ENCODE peak calls at places on chromosomes 12 and 14, in nine cellular contexts. E is GM20000, K is left lung, L is B cell, Y is endothelial cell, G is H9, U is A549, O is MM.1S, F is GM06990. H is an unnamed sample.
A peak's percentile ranks its signal among the peaks of the same experiment; 100 is the strongest.

GRCh38 chr12:110200124-110200417 is 75.9 kb downstream of the IFT81 start:
- DNase-seq in E (no peak), K (no peak), L (no peak), Y (no peak), G (no peak), U (no peak), O (no peak), F (no peak), H (no peak)

GRCh38 chr14:30669594-30669993 is 47.5 kb downstream of the SCFD1 start:
- DNase-seq in E (no peak), K (no peak), L (no peak), Y (no peak), G (no peak), U (no peak), O (no peak), F (no peak), H (no peak)

GRCh38 chr14:88228519-88229236 is 94.4 kb downstream of the KCNK10 start:
- DNase-seq in E (no peak), K (no peak), L (no peak), Y (no peak), G (no peak), U (no peak), O (no peak), F (no peak), H (peak; percentile 21)

GRCh38 chr14:30005114-30005698 is 77.6 kb upstream of the PRKD1 start:
- DNase-seq in E (no peak), K (no peak), L (no peak), Y (peak; percentile 9), G (no peak), U (peak; percentile 64), O (peak; percentile 35), F (no peak), H (no peak)

GRCh38 chr14:30790827-30791226 is 83.5 kb upstream of the COCH start:
- DNase-seq in E (no peak), K (no peak), L (no peak), Y (no peak), G (no peak), U (no peak), O (no peak), F (no peak), H (no peak)

GRCh38 chr14:50320279-50320678 is 8.2 kb downstream of the DMAC2L start:
- DNase-seq in E (peak; percentile 30), K (no peak), L (no peak), Y (no peak), G (no peak), U (no peak), O (peak; percentile 52), F (no peak), H (peak; percentile 8)

GRCh38 chr14:49882826-49883694 is 9.8 kb upstream of the ARF6 start:
- DNase-seq in E (no peak), K (no peak), L (no peak), Y (no peak), G (peak; percentile 41), U (no peak), O (no peak), F (no peak), H (no peak)

GRCh38 chr14:53537421-53538315 is 384.5 kb upstream of the DDHD1 start:
- DNase-seq in E (no peak), K (no peak), L (no peak), Y (no peak), G (no peak), U (no peak), O (no peak), F (no peak), H (no peak)

GRCh38 chr12:118145798-118146156 is 9.9 kb downstream of the PEBP1 start:
- DNase-seq in E (no peak), K (no peak), L (no peak), Y (no peak), G (no peak), U (no peak), O (no peak), F (no peak), H (no peak)
- TF ChIP-seq CTCF in E (no peak), K (no peak), L (no peak), Y (no peak), G (no peak), U (no peak), O (no peak), F (no peak), H (no peak)

GRCh38 chr12:63308701-63309100 is 157.7 kb upstream of the AVPR1A start:
- DNase-seq in E (no peak), K (no peak), L (no peak), Y (no peak), G (no peak), U (no peak), O (no peak), F (no peak), H (no peak)

GRCh38 chr12:63307849-63308248 is 156.8 kb upstream of the AVPR1A start:
- DNase-seq in E (no peak), K (no peak), L (no peak), Y (no peak), G (no peak), U (no peak), O (no peak), F (no peak), H (no peak)

GRCh38 chr12:63302941-63303536 is 152.0 kb upstream of the AVPR1A start:
- DNase-seq in E (no peak), K (no peak), L (no peak), Y (no peak), G (no peak), U (no peak), O (no peak), F (no peak), H (no peak)

GRCh38 chr12:63304844-63305243 is 153.8 kb upstream of the AVPR1A start:
- DNase-seq in E (peak; percentile 8), K (no peak), L (no peak), Y (no peak), G (no peak), U (no peak), O (no peak), F (no peak), H (no peak)

GRCh38 chr12:63306476-63306875 is 155.5 kb upstream of the AVPR1A start:
- DNase-seq in E (no peak), K (no peak), L (no peak), Y (no peak), G (no peak), U (no peak), O (no peak), F (no peak), H (no peak)
- TF ChIP-seq CTCF in E (no peak), K (no peak), L (no peak), Y (no peak), G (no peak), U (no peak), O (no peak), F (no peak), H (no peak)

GRCh38 chr12:40122842-40123241 is 17.0 kb upstream of the SLC2A13 start:
- DNase-seq in E (no peak), K (no peak), L (no peak), Y (no peak), G (no peak), U (no peak), O (no peak), F (no peak), H (no peak)
- TF ChIP-seq CTCF in E (no peak), K (no peak), L (no peak), Y (no peak), G (no peak), U (no peak), O (no peak), F (no peak), H (no peak)

DNA sequence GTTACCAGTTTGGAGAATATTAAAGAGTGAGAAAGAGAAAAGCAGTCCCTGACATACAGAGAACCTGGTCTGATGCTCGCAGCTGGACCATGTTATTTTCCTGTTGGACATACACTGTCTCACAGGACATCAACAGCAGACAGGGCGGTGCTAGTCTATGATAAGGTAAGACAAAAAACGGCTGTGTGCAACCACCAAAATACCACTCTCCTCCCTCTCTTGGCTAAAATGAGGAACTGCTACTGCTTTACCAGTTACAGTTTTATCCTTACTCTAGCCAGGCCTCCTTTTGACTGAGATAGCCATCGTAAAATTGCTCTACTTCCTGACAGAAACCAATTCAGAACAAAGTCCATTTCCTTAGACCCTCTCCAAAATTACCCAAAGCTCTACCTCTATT is 47.0 kb upstream of the ERGIC2 start:
- DNase-seq in E (peak; percentile 60), K (no peak), L (no peak), Y (no peak), G (no peak), U (peak; percentile 9), O (peak; percentile 47), F (peak; percentile 22), H (no peak)
- TF ChIP-seq CTCF in E (peak; percentile 28), K (no peak), L (peak; percentile 47), Y (peak; percentile 30), G (peak; percentile 56), U (no peak), O (peak; percentile 53), F (peak; percentile 52), H (peak; percentile 17)

DNA sequence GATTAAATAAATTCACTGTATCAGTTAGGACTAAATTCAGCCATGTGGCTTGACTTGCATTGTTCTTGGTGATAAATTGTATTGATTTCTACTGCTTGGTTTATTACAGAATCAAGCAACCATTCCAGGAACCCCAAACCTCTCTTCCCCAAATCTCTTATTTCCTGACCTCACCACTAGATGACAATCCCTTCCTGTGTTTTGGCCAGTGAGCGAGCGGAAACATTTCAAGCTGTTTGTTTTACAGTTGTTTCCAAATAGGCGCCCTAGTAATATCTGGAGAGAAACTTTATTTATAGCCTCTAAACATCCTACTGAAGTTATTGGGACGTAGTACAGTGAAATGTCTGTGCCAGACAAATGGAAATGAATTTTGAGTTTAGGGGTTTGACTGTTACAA is 161.1 kb downstream of the SNAPC1 start:
- DNase-seq in E (no peak), K (no peak), L (no peak), Y (no peak), G (no peak), U (no peak), O (no peak), F (no peak), H (no peak)
- TF ChIP-seq CTCF in E (no peak), K (peak; percentile 32), L (no peak), Y (no peak), G (peak; percentile 54), U (no peak), O (no peak), F (peak; percentile 12), H (no peak)

GRCh38 chr12:120346681-120347080 is 19.1 kb upstream of the PLA2G1B start:
- DNase-seq in E (peak; percentile 5), K (no peak), L (no peak), Y (no peak), G (no peak), U (peak; percentile 39), O (no peak), F (no peak), H (no peak)
- TF ChIP-seq CTCF in E (no peak), K (no peak), L (no peak), Y (peak; percentile 60), G (peak; percentile 47), U (no peak), O (no peak), F (no peak), H (no peak)

DNA sequence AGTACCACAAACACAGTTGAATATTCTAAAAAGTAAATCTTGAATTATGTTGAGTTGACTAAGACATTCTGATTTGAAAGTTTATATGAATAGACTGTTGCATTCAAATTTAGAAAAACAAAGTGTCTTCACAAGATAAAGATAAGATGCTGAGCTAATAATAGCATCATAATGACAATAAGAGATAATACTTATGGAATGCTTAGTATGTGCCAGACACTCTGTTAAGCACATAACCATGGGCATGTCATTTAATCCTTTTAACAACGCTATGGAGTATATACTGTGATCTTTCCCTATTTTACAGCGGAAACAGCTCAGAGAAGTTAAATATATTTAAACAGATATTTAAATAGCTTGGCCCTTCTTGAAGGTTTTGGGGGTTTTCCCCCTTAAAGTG is 163.4 kb downstream of the SRGAP1 start:
- DNase-seq in E (no peak), K (no peak), L (no peak), Y (no peak), G (no peak), U (no peak), O (no peak), F (no peak), H (no peak)
- TF ChIP-seq CTCF in E (no peak), K (no peak), L (no peak), Y (no peak), G (no peak), U (no peak), O (no peak), F (no peak), H (no peak)

H was measured in activated CD8-positive, alpha-beta T cell treated with anti-CD3 and anti-CD28 coated beads for 36 hours.